ENCODE peak calls at places on chromosomes 4 and X, in six cellular contexts. E is activated gamma-delta T cell; I is D341Med; M is activated CD4-positive, CD25-positive, alpha-beta regulatory T cell treated with anti-CD3 and anti-CD28 coated beads, Interleukin-2, amount 50 U/mL, for 72 hours; T is foreskin fibroblast; U is stimulated activated CD4-positive, alpha-beta T cell treated with anti-CD3 and anti-CD28 coated beads, TNF-alpha, amount 100 ng/mL, for 24 hours. Y is an unnamed sample.

GRCh38 chr4:173191623-173192041 is 23.0 kb downstream of the GALNT7 start:
- DNase-seq in E (no peak), I (no peak), M (no peak), T (no peak), U (no peak), Y (no peak)

GRCh38 chr4:117156806-117157205 is 71.4 kb upstream of the TRAM1L1 start:
- DNase-seq in E (no peak), I (peak), M (no peak), T (no peak), U (no peak), Y (no peak)

GRCh38 chrX:132948648-132949260 is 9.7 kb downstream of the HS6ST2 start:
- DNase-seq in E (no peak), I (no peak), M (no peak), T (no peak), U (no peak), Y (no peak)

GRCh38 chr4:159206427-159206871 is 103.6 kb downstream of the RAPGEF2 start:
- DNase-seq in E (no peak), I (no peak), M (no peak), T (no peak), U (peak), Y (peak)

GRCh38 chr4:145069361-145069760 is 28.6 kb downstream of the ANAPC10 start:
- DNase-seq in E (no peak), I (no peak), M (no peak), T (peak), U (no peak), Y (no peak)

GRCh38 chrX:118565853-118566252 is 70.2 kb downstream of the DOCK11 start:
- DNase-seq in E (no peak), I (no peak), M (no peak), T (no peak), U (no peak), Y (no peak)

GRCh38 chr4:39043697-39044363 is 11.6 kb upstream of the TMEM156 start:
- DNase-seq in E (no peak), I (no peak), M (no peak), T (no peak), U (no peak), Y (no peak)

GRCh38 chr4:1336079-1336478 is 10.9 kb upstream of the UVSSA start:
- DNase-seq in E (no peak), I (no peak), M (no peak), T (no peak), U (no peak), Y (no peak)

GRCh38 chr4:10161840-10162239 is 45.2 kb upstream of the WDR1 start:
- DNase-seq in E (no peak), I (no peak), M (peak), T (no peak), U (no peak), Y (no peak)

GRCh38 chr4:142274137-142274536 is 572.0 kb downstream of the INPP4B start:
- DNase-seq in E (no peak), I (no peak), M (no peak), T (peak), U (no peak), Y (no peak)

GRCh38 chrX:47723689-47724088 is 64.7 kb upstream of the UXT start:
- DNase-seq in E (no peak), I (no peak), M (no peak), T (no peak), U (no peak), Y (no peak)

GRCh38 chr4:107734120-107734519 is 14.1 kb upstream of the PAPSS1 start:
- DNase-seq in E (no peak), I (peak), M (no peak), T (no peak), U (no peak), Y (no peak)

GRCh38 chr4:147463065-147463464 is 17.8 kb upstream of the EDNRA start:
- DNase-seq in E (no peak), I (no peak), M (no peak), T (no peak), U (no peak), Y (no peak)

GRCh38 chrX:150482537-150483217 is 85.7 kb upstream of the MTM1 start:
- DNase-seq in E (no peak), I (no peak), M (no peak), T (peak), U (peak), Y (no peak)

GRCh38 chr4:183136880-183137279 is 37.8 kb downstream of the WWC2 start:
- DNase-seq in E (no peak), I (no peak), M (no peak), T (peak), U (no peak), Y (no peak)

GRCh38 chr4:82181789-82182188 is 192.0 kb downstream of the HNRNPD start:
- DNase-seq in E (no peak), I (no peak), M (no peak), T (no peak), U (no peak), Y (no peak)

GRCh38 chrX:22081475-22082092 is 49.5 kb downstream of the PHEX start:
- DNase-seq in E (no peak), I (peak), M (peak), T (peak), U (no peak), Y (no peak)